ENCODE peak calls at places on chromosomes 7 and 10, in four cellular contexts. G is keratinocyte, S is cardiac muscle cell, P is transverse colon. B is an unnamed sample. For H3K4me1 and H3K27me3, the result is how much of the 10 kb centered on the place peaks cover.

GRCh38 chr10:71868192-71868697 is 17.2 kb upstream of the PSAP start:
- DNase-seq in P (peak), G (no peak), S (no peak), B (peak)

GRCh38 chr7:151756866-151757265 is 120.0 kb downstream of the PRKAG2 start:
- DNase-seq in P (no peak), S (no peak), G (no peak), B (no peak)

GRCh38 chr10:17412323-17412722 is 42.1 kb downstream of the ST8SIA6 start:
- DNase-seq in P (no peak), G (no peak), S (no peak), B (no peak)

GRCh38 chr10:33498354-33498753 is 163.9 kb upstream of the NRP1 start:
- DNase-seq in G (no peak), P (no peak), S (peak), B (no peak)

GRCh38 chr7:26348234-26348851 is 56.7 kb downstream of the SNX10 start:
- DNase-seq in G (no peak), S (no peak), P (peak), B (no peak)

GRCh38 chr10:72126184-72126871 is 38.0 kb upstream of the SPOCK2 start:
- DNase-seq in P (no peak), S (peak), G (no peak), B (peak)

GRCh38 chr10:116763440-116763839 is 21.1 kb upstream of the HSPA12A start:
- DNase-seq in G (no peak), P (no peak), S (no peak), B (no peak)

GRCh38 chr7:15860264-15860949 is 173.9 kb upstream of the MEOX2 start:
- DNase-seq in P (no peak), G (no peak), S (no peak), B (no peak)

GRCh38 chr10:6669269-6669859 is 89.3 kb upstream of the PRKCQ start:
- DNase-seq in P (no peak), G (peak), S (peak), B (peak)

GRCh38 chr7:128903621-128904361 is 6.7 kb downstream of the KCP start:
- DNase-seq in S (no peak), G (no peak), P (peak), B (no peak)

GRCh38 chr10:13352519-13352918 is 4.4 kb upstream of the SEPHS1 start:
- DNase-seq in S (peak), G (no peak), P (no peak), B (no peak)
- TF ChIP-seq CTCF in S (no peak), G (no peak), P (no peak), B (no peak)

GRCh38 chr10:77546048-77546447 is 91.6 kb downstream of the KCNMA1 start:
- DNase-seq in G (no peak), P (no peak), S (no peak), B (no peak)
- H3K4me1 ChIP-seq in G (under half), P (under half), S (under half), B (under half)

GRCh38 chr7:38248069-38248567 is 25.3 kb downstream of the TARP start:
- DNase-seq in G (no peak), S (no peak), P (no peak), B (no peak)
- H3K27me3 ChIP-seq in G (under half), S (under half), P (under half), B (under half)

GRCh38 chr10:8473205-8473604 is 418.7 kb downstream of the GATA3 start:
- DNase-seq in P (no peak), G (no peak), S (no peak), B (peak)
- TF ChIP-seq CTCF in P (no peak), G (no peak), S (peak), B (no peak)

GRCh38 chr10:68876919-68877250 is 24.2 kb upstream of the DDX50 start:
- DNase-seq in P (no peak), S (peak), G (no peak), B (no peak)

GRCh38 chr10:68878463-68878862 is 22.7 kb upstream of the DDX50 start:
- DNase-seq in S (no peak), G (no peak), P (no peak), B (no peak)

GRCh38 chr10:68879628-68880027 is 21.5 kb upstream of the DDX50 start:
- DNase-seq in S (no peak), P (no peak), G (no peak), B (no peak)

GRCh38 chr10:68877482-68877881 is 23.6 kb upstream of the DDX50 start:
- DNase-seq in S (no peak), G (no peak), P (no peak), B (no peak)

GRCh38 chr10:68876246-68876918 is 24.7 kb upstream of the DDX50 start:
- DNase-seq in G (no peak), S (peak), P (peak), B (no peak)
- H3K4me1 ChIP-seq in G (under half), S (under half), P (under half), B (under half)

GRCh38 chr7:157501576-157501975 is 164.8 kb downstream of the DNAJB6 start:
- DNase-seq in S (no peak), G (no peak), P (no peak), B (no peak)
- H3K27me3 ChIP-seq in S (under half), G (under half), P (under half), B (under half)

GRCh38 chr7:134478707-134479106 is 19.8 kb upstream of the AKR1B1 start:
- DNase-seq in G (no peak), P (no peak), S (no peak), B (peak)
- TF ChIP-seq CTCF in G (peak), P (no peak), S (peak), B (peak)

GRCh38 chr10:124652701-124653100 is 91.5 kb downstream of the FAM53B start:
- DNase-seq in P (no peak), G (no peak), S (no peak), B (no peak)

GRCh38 chr10:124654686-124655085 is 89.5 kb downstream of the FAM53B start:
- DNase-seq in G (peak), S (no peak), P (no peak), B (no peak)

GRCh38 chr10:124653311-124653710 is 90.9 kb downstream of the FAM53B start:
- DNase-seq in P (no peak), G (no peak), S (no peak), B (no peak)

GRCh38 chr10:124655191-124656112 is 88.7 kb downstream of the FAM53B start:
- DNase-seq in S (no peak), G (no peak), P (no peak), B (no peak)

DNA sequence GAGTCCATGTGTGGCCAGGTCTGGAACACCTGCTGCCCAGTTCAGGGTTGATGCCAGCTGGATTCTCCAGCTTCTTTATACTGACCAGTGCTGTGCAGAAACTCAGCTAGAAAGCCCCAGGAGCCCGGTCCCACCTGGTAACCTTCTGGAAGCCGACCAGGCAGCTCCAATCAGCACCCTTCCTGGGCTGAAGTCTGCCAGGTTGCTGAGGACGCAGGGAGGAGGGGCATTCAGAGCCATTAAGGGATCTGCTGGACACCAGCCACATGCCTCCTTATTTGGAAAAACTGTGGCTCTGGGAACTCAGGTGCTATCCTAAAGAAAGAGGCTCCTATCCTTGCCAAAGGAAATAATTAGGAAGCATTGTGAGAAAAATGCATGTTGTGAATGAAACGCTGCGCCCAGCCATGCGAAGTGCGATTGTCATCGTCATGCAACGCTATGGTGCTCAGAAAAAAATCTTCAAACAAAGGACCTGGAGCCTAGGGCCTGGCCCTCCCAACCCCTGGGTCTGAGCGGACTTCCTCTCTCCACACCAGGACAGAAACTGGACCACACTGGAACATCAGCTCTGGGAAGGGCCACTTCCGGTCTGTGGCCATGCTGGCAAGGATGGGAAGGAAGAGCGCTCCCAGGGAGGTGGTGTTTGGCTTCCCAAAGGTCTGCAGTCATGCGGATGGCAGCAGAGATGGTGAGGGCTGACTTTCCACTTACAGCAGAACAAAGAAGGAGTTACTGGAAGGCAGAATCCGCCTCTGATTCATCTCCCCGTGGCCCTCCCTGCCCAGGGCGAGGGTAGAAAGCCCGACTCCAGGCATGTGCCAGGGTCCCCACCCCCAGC is 90.1 kb downstream of the FAM53B start:
- DNase-seq in P (no peak), S (no peak), G (peak), B (no peak)
- H3K4me1 ChIP-seq in P (under half), S (under half), G (under half), B (under half)

DNA sequence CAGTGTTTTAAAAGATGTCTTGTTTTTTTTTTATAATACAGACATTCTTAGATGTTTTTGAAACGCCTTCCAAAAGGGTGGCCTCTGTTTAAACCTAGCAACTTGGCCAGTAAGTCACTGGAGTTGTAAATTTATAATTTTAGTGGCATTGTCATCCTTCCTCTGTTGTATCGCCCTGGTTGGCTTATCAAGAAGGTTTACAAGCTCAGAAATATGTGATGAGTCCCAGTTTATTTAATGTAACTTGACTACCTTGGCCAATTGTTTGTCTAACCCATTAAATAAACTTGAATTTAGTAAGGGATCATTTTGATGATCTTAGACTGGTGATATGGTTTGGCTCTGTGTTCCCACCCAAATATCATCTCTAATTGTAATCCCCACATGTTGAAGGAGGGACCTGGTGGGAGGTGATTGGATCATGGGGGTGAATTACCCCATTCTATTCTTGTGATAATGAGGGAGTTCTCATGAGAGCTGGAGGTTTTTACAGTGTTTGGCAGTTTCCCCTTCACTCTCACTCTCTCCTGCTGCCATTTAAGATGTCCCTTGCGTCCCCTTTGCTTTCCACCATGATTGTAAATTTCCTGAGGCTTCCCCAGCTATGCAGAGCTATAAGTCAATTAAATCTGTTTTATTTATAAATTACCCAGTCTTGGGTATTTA is 13.4 kb upstream of the NT5C3A start:
- DNase-seq in P (no peak), S (no peak), G (no peak), B (no peak)
- H3K27me3 ChIP-seq in P (under half), S (under half), G (under half), B (under half)

GRCh38 chr10:64115913-64116643 is 594.9 kb downstream of the REEP3 start:
- DNase-seq in P (peak), G (no peak), S (peak), B (no peak)
- TF ChIP-seq CTCF in P (peak), G (peak), S (peak), B (peak)